ENCODE peak calls at places on chromosomes 13 and 19, in seven cellular contexts. H, P, W, E, Z, T and U are unnamed samples.

GRCh38 chr13:62033932-62034331 is 618.3 kb upstream of the PCDH20 start:
- DNase-seq in H (no peak), P (no peak), W (no peak), E (no peak), Z (no peak), T (no peak), U (no peak)

GRCh38 chr13:39811696-39812095 is 156.2 kb downstream of the COG6 start:
- DNase-seq in H (no peak), P (no peak), W (no peak), E (no peak), Z (no peak), T (no peak), U (no peak)

GRCh38 chr13:50358221-50358620 is 343.0 kb downstream of the KCNRG start:
- DNase-seq in H (no peak), P (no peak), W (no peak), E (no peak), Z (no peak), T (peak), U (no peak)

GRCh38 chr19:9565900-9566705 is 18.2 kb downstream of the ZNF121 start:
- DNase-seq in H (no peak), P (no peak), W (no peak), E (no peak), Z (no peak), T (peak), U (no peak)

GRCh38 chr13:60155978-60156377 is 7.8 kb downstream of the DIAPH3 start:
- DNase-seq in H (no peak), P (no peak), W (no peak), E (no peak), Z (no peak), T (peak), U (no peak)

GRCh38 chr19:17681505-17682125 is 6.5 kb downstream of the UNC13A start:
- DNase-seq in H (no peak), P (peak), W (no peak), E (no peak), Z (no peak), T (peak), U (no peak)

GRCh38 chr13:110525328-110526319 is 35.9 kb downstream of the RAB20 start:
- DNase-seq in H (no peak), P (no peak), W (no peak), E (no peak), Z (peak), T (no peak), U (no peak)

GRCh38 chr13:29847501-29847983 is 2.9 kb downstream of the UBL3 start:
- DNase-seq in H (no peak), P (no peak), W (no peak), E (no peak), Z (no peak), T (peak), U (no peak)

GRCh38 chr19:27892500-27892899 is 1320.5 kb downstream of the UQCRFS1 start:
- DNase-seq in H (no peak), P (no peak), W (no peak), E (no peak), Z (no peak), T (no peak), U (no peak)

GRCh38 chr19:41821003-41821735 is 23.3 kb downstream of the LYPD4 start:
- DNase-seq in H (no peak), P (no peak), W (no peak), E (no peak), Z (peak), T (peak), U (no peak)

GRCh38 chr13:95553614-95554385 is 1.3 kb downstream of the CLDN10 start:
- DNase-seq in H (no peak), P (no peak), W (no peak), E (no peak), Z (peak), T (no peak), U (no peak)

GRCh38 chr19:3818479-3818878 is 32.3 kb upstream of the MATK start:
- DNase-seq in H (no peak), P (no peak), W (no peak), E (no peak), Z (no peak), T (peak), U (no peak)

GRCh38 chr13:90750957-90751356 is 596.5 kb upstream of the MIR17HG start:
- DNase-seq in H (no peak), P (no peak), W (no peak), E (no peak), Z (no peak), T (no peak), U (no peak)

GRCh38 chr19:45595814-45596213 is 6.2 kb downstream of the GPR4 start:
- DNase-seq in H (no peak), P (no peak), W (peak), E (no peak), Z (no peak), T (no peak), U (no peak)

GRCh38 chr19:45598267-45599011 is 3.6 kb downstream of the GPR4 start:
- DNase-seq in H (no peak), P (no peak), W (no peak), E (no peak), Z (no peak), T (peak), U (no peak)

GRCh38 chr19:45600340-45600885 is 1.6 kb downstream of the GPR4 start:
- DNase-seq in H (no peak), P (no peak), W (no peak), E (no peak), Z (no peak), T (no peak), U (no peak)

GRCh38 chr19:45599286-45599685 is 2.7 kb downstream of the GPR4 start:
- DNase-seq in H (no peak), P (no peak), W (no peak), E (no peak), Z (no peak), T (no peak), U (no peak)

DNA sequence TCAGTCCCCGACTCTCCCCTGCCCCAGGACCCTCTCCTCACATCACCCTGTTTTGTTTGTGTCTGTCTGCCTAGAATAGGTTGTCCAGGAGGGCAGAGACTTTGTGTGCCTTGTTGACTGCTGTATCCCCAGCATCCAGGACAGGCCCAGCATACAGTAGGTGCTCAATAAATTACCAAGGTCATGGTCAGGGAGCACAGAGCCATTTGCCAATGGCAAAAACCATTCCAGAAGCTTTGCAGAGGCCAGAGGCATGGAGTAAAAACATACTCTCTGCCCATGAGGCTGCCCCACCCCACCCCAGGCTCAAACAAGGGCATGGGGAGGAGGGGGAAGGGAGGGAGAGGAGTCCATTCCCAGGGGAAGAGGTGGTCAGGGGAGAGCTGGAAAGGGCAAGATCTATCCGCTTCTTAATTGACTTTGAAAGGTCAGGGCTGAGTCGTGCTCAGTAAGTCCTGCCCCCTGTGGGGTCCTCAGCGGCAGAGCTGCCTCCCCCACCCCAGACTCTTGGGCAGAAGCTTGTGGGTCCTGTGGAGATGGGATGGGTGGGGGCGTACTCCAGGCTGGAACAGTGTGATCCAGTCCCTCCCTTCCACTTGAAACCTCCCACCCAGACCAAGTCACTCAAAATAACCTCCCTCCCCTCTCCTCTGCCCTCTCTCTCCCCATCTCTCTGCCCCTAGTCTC is 4.4 kb downstream of the GPR4 start:
- DNase-seq in H (no peak), P (no peak), W (no peak), E (no peak), Z (no peak), T (no peak), U (no peak)
- H3K4me3 ChIP-seq in H (peak), P (no peak), W (peak), E (no peak), Z (peak), T (no peak), U (no peak)

DNA sequence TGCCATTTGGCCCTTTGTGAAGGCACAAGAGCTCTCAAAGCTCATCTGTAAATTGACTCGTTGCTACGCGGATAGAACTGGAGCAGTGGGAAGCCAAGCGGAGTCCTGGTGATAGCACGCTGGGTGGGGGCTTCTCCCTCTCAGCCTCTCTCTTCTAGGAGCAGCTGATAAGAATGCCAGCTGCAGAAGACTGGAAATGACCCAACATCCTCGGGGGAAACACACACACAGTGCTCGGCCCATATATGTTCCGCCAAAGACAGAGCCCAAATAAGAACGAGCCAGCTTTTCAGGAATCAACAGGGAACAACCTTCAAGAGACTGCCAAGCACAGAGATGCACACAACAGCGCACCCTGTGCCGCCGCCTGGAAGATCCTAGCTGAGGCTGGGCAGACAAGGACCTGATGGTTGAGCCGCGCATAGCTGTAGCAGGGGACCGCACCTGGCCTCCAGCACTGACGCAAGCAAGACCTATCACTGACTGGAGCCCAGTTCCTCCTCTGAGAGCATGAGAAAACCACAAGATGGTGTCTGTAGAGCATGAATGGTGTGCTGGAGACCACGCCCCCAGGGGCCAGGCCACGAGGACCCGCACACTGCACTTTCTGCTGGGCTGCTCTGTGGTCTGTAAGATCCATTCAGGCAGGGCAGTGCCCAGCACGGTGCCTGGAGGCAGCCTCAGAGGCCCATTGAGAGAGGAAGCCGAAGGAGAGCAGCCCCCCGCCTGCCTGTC is 16.0 kb upstream of the SLC35E1 start:
- DNase-seq in H (no peak), P (no peak), W (peak), E (no peak), Z (no peak), T (no peak), U (no peak)
- H3K4me3 ChIP-seq in H (peak), P (no peak), W (no peak), E (no peak), Z (peak), T (no peak), U (no peak)

DNA sequence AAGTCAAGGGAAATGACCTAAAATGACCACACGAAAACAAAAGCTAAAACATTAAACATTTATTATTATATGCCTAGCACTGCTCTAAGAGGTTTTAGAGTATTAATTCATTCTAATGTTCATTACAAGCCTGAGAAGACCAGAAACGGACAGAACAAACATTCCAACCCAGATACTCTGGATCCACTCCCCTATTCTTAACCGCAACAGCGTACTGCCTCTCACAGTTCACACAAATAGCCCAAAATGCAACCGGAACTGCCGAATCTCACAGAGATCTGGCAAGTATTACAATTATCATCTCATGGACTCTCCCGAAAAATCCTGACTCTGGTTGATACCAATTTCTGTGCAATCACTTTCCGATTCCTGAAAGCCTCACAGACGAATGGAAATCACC is 1.4 kb downstream of the ZNF780B start:
- DNase-seq in H (no peak), P (no peak), W (no peak), E (no peak), Z (no peak), T (no peak), U (no peak)
- H3K4me3 ChIP-seq in H (no peak), P (peak), W (no peak), E (no peak), Z (no peak), T (peak), U (no peak)

GRCh38 chr19:46660008-46660517 is 919 bp downstream of the DACT3 start:
- DNase-seq in H (no peak), P (no peak), W (no peak), E (no peak), Z (no peak), T (no peak), U (no peak)

GRCh38 chr19:46659151-46660007 is 1.6 kb downstream of the DACT3 start:
- DNase-seq in H (no peak), P (no peak), W (no peak), E (no peak), Z (peak), T (no peak), U (no peak)

GRCh38 chr19:46661020-46661731 is at the start of gene DACT3:
- DNase-seq in H (peak), P (peak), W (peak), E (peak), Z (peak), T (peak), U (peak)

GRCh38 chr19:46660601-46661019 is 372 bp downstream of the DACT3 start:
- DNase-seq in H (no peak), P (no peak), W (no peak), E (no peak), Z (no peak), T (no peak), U (no peak)

GRCh38 chr19:46661735-46662592 is 982 bp upstream of the DACT3 start:
- DNase-seq in H (peak), P (peak), W (peak), E (peak), Z (peak), T (peak), U (peak)
- H3K4me3 ChIP-seq in H (peak), P (peak), W (peak), E (peak), Z (peak), T (peak), U (peak)

DNA sequence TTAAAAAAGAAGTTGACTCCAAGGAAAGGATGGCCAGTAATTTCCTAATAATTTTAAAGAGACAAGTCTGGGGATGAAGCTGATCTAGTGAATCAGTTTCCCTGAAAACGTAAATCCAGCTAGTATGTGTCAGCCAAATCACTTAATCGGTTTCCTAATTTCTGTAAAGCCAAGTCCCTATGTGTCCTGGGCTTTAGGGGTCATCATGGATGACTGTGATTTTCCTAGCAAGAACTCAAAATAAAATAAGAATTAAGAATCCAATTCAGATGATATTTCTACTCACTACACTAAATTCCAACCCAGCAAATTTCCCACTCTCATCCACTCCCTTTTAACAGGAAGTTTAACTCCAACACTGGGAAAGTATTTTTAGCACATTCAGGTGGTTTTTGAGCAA is 35.8 kb downstream of the ELF1 start:
- DNase-seq in H (no peak), P (no peak), W (no peak), E (no peak), Z (no peak), T (peak), U (no peak)
- H3K4me3 ChIP-seq in H (peak), P (no peak), W (no peak), E (no peak), Z (peak), T (no peak), U (no peak)

GRCh38 chr19:4911786-4912672 is 2.7 kb downstream of the UHRF1 start:
- DNase-seq in H (no peak), P (peak), W (peak), E (peak), Z (peak), T (peak), U (peak)
- H3K4me3 ChIP-seq in H (peak), P (peak), W (peak), E (no peak), Z (peak), T (peak), U (peak)